ENCODE peak calls at places on chromosomes 6 and 20, in four cellular contexts. One of them, this sample, is unnamed. For H3K36me3, the result is how much of the 10 kb centered on the place peaks cover.

GRCh38 chr6:41182069-41183034 is 18.6 kb downstream of the TREML2 start:
- DNase-seq in heart left ventricle: no peak
- DNase-seq in ascending aorta: no peak
- DNase-seq in endothelial cell of umbilical vein: peak
- DNase-seq in this sample: peak

GRCh38 chr6:155195903-155196302 is 67.9 kb upstream of the CLDN20 start:
- DNase-seq in endothelial cell of umbilical vein: no peak
- DNase-seq in ascending aorta: no peak
- DNase-seq in heart left ventricle: no peak
- DNase-seq in this sample: no peak

GRCh38 chr20:50762435-50763201 is 31.2 kb downstream of the PARD6B start:
- DNase-seq in ascending aorta: peak
- DNase-seq in heart left ventricle: peak
- DNase-seq in endothelial cell of umbilical vein: no peak
- DNase-seq in this sample: peak

GRCh38 chr6:136435096-136435495 is 115.1 kb downstream of the MAP7 start:
- DNase-seq in heart left ventricle: no peak
- DNase-seq in endothelial cell of umbilical vein: no peak
- DNase-seq in ascending aorta: no peak
- DNase-seq in this sample: no peak

GRCh38 chr20:47007826-47008655 is 113.4 kb downstream of the EYA2 start:
- DNase-seq in heart left ventricle: no peak
- DNase-seq in ascending aorta: no peak
- DNase-seq in endothelial cell of umbilical vein: no peak
- DNase-seq in this sample: no peak

GRCh38 chr6:8229913-8230312 is 127.6 kb upstream of the EEF1E1 start:
- DNase-seq in ascending aorta: no peak
- DNase-seq in endothelial cell of umbilical vein: no peak
- DNase-seq in heart left ventricle: no peak
- DNase-seq in this sample: no peak

GRCh38 chr6:126148853-126149252 is 162.5 kb downstream of the TRMT11 start:
- DNase-seq in endothelial cell of umbilical vein: no peak
- DNase-seq in ascending aorta: no peak
- DNase-seq in heart left ventricle: no peak
- DNase-seq in this sample: no peak

GRCh38 chr6:53529324-53530036 is 15.4 kb downstream of the GCLC start:
- DNase-seq in endothelial cell of umbilical vein: no peak
- DNase-seq in heart left ventricle: no peak
- DNase-seq in ascending aorta: no peak
- DNase-seq in this sample: no peak

GRCh38 chr6:116954938-116955337 is 77.9 kb downstream of the RFX6 start:
- DNase-seq in endothelial cell of umbilical vein: no peak
- DNase-seq in ascending aorta: no peak
- DNase-seq in heart left ventricle: no peak
- DNase-seq in this sample: no peak

GRCh38 chr6:147161974-147162495 is 42.2 kb upstream of the STXBP5 start:
- DNase-seq in ascending aorta: no peak
- DNase-seq in heart left ventricle: no peak
- DNase-seq in endothelial cell of umbilical vein: peak
- DNase-seq in this sample: no peak

GRCh38 chr20:47454298-47455132 is 47.2 kb upstream of the NCOA3 start:
- DNase-seq in endothelial cell of umbilical vein: no peak
- DNase-seq in ascending aorta: no peak
- DNase-seq in heart left ventricle: no peak
- DNase-seq in this sample: no peak

GRCh38 chr20:45779011-45779915 is 12.4 kb downstream of the WFDC3 start:
- DNase-seq in heart left ventricle: peak
- DNase-seq in endothelial cell of umbilical vein: peak
- DNase-seq in ascending aorta: peak
- DNase-seq in this sample: peak

DNA sequence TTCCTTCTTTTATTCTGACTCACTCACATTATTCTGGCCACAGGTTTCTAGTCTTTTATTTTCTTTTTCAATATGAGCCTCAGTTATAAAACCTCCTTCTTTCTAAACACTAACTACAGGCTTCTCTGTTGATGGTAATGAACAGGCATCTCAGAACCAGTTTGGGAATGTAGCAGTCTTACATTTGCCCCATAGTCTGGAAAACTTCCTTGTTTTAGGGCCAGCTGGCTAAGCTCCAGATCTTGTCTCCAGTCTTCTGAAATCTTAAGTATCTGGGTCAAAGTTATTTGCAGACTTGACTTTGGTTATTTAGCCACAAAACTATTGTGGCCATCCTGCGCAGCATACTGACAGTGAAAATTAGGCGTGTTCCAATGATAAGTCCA is 97.1 kb upstream of the MAN1A1 start:
- DNase-seq in heart left ventricle: peak
- DNase-seq in endothelial cell of umbilical vein: no peak
- DNase-seq in ascending aorta: peak
- DNase-seq in this sample: peak
- H3K27ac ChIP-seq in heart left ventricle: no peak
- H3K27ac ChIP-seq in endothelial cell of umbilical vein: no peak
- H3K27ac ChIP-seq in ascending aorta: peak
- H3K27ac ChIP-seq in this sample: no peak

GRCh38 chr20:62332989-62333819 is 30.4 kb downstream of the ADRM1 start:
- DNase-seq in ascending aorta: no peak
- DNase-seq in endothelial cell of umbilical vein: no peak
- DNase-seq in heart left ventricle: no peak
- DNase-seq in this sample: no peak
- H3K36me3 ChIP-seq in ascending aorta: half or more
- H3K36me3 ChIP-seq in endothelial cell of umbilical vein: under half
- H3K36me3 ChIP-seq in heart left ventricle: half or more
- H3K36me3 ChIP-seq in this sample: half or more

DNA sequence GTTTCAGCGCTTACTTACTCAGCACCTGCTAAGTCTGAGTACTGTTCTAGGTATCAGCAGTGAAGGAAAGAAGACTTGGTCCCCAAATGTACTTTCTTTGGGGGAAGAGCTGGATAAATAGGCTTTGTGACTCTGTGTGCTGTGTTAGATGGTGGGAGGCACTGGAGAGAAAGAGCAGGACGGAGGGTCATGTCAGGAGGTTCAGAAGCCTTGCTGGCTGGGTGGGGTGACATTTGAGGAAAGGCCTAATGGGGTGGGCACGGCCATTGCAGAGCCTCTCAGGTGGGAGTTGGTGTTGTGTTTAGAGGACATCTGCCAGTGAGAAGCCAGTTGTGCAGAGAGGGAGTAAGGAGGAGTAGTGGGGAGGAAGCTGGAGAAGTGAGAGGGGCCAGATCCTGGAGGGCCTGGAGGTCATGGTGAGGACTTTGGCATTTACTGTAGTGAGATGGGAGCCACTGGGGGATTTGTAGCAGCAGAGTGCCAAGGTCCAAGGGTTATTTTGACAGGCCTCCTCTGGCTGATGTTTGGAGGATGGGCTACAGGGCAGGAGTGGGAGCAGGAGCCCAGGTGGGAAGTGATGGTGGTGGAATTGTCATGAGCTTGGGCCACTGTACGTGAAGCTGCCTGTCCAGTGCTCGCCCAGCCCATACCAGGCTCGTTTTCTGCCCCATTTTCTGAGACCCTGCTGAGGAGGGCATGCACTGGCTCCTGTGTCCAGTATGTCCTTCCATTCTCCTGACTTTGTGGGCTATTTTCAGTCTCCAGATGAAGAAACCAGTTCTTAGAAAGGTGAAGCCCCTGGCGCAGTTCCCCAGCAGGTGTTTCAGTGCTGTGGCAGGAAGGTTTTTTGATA is 886 bp downstream of the SDCBP2 start:
- DNase-seq in endothelial cell of umbilical vein: no peak
- DNase-seq in heart left ventricle: no peak
- DNase-seq in ascending aorta: peak
- DNase-seq in this sample: peak
- H3K27ac ChIP-seq in endothelial cell of umbilical vein: peak
- H3K27ac ChIP-seq in heart left ventricle: peak
- H3K27ac ChIP-seq in ascending aorta: peak
- H3K27ac ChIP-seq in this sample: peak

GRCh38 chr6:63635563-63636515 is at the start of gene PHF3:
- DNase-seq in endothelial cell of umbilical vein: peak
- DNase-seq in ascending aorta: peak
- DNase-seq in heart left ventricle: peak
- DNase-seq in this sample: peak
- H3K36me3 ChIP-seq in endothelial cell of umbilical vein: under half
- H3K36me3 ChIP-seq in ascending aorta: under half
- H3K36me3 ChIP-seq in heart left ventricle: under half
- H3K36me3 ChIP-seq in this sample: under half

DNA sequence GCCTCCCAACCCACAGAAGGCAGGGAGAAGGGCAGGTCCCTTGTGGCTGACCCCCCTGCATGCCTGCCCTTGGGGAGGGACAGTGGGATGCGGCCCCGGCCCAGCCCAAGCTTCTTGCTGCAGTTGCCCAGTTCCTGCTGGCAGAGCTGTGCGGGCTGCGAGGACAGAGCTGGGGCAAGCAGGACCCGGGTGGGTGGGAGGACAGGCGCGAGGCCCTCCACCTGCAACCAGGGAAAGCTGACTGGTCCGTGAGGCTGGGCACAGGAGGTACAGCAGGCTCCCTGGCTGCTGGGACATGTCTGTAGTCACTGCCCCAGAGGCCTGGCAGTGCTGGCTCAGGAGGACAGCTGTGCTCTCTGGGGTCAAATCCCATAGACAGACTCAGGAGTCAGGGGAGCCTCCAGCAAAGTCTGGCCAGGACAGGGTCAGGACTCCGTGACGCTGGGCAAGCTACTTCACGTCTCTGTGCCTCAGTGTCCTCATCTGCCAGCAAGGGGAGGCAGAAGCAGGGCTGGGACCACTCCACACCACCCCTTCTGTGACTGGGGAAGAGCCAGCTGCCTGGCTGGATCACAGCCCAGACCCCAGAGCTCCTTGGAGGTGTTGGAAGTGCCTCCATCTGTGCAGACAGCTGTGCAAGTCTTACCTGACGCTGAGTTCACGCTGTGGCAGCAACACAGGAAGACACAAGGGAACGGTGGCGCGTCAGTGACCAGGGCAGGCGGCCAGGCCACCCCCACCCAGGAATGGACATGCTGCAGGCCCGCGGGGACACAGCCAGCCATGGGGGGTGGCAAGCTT is 13.0 kb downstream of the UCKL1 start:
- DNase-seq in ascending aorta: peak
- DNase-seq in endothelial cell of umbilical vein: no peak
- DNase-seq in heart left ventricle: peak
- DNase-seq in this sample: no peak
- H3K27ac ChIP-seq in ascending aorta: peak
- H3K27ac ChIP-seq in endothelial cell of umbilical vein: no peak
- H3K27ac ChIP-seq in heart left ventricle: peak
- H3K27ac ChIP-seq in this sample: peak

GRCh38 chr6:34239893-34240292 is 3.2 kb downstream of the HMGA1 start:
- DNase-seq in heart left ventricle: no peak
- DNase-seq in ascending aorta: no peak
- DNase-seq in endothelial cell of umbilical vein: no peak
- DNase-seq in this sample: no peak

GRCh38 chr6:34237722-34238506 is 1.2 kb downstream of the HMGA1 start:
- DNase-seq in heart left ventricle: no peak
- DNase-seq in ascending aorta: peak
- DNase-seq in endothelial cell of umbilical vein: no peak
- DNase-seq in this sample: no peak

GRCh38 chr6:34240329-34241248 is 3.9 kb downstream of the HMGA1 start:
- DNase-seq in heart left ventricle: no peak
- DNase-seq in ascending aorta: peak
- DNase-seq in endothelial cell of umbilical vein: no peak
- DNase-seq in this sample: no peak

GRCh38 chr6:34238507-34239239 is 2.0 kb downstream of the HMGA1 start:
- DNase-seq in heart left ventricle: no peak
- DNase-seq in endothelial cell of umbilical vein: no peak
- DNase-seq in ascending aorta: peak
- DNase-seq in this sample: no peak

DNA sequence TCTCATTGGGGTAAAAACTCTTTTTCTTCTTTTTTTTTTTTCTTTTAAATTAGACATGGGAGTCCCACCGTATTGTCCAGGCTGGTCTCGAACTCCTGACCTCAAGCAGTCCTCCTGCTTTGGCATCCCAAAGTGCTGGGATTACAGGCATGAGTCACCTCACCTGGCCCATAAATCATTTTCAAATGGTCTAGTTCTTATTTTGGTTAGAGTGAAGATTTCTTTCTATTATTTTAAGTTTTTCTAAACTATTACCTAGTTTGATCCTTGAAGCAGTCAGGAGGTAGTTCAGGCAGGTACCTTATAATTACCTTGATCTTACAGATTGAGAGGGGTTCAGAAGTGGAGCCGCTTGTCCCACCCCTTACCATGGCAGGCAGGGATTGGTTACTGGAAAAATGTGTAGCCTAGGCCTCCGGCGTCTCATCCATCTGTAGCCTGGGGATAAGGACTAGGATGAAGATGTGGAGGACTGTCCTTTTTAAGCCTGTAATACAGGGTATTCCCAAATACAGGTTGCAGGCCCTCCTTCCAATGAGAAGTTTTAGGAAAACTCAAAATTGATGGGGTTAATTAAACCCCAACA is 2.7 kb downstream of the HMGA1 start:
- DNase-seq in heart left ventricle: no peak
- DNase-seq in endothelial cell of umbilical vein: no peak
- DNase-seq in ascending aorta: peak
- DNase-seq in this sample: no peak
- H3K36me3 ChIP-seq in heart left ventricle: under half
- H3K36me3 ChIP-seq in endothelial cell of umbilical vein: under half
- H3K36me3 ChIP-seq in ascending aorta: under half
- H3K36me3 ChIP-seq in this sample: under half

GRCh38 chr6:108675226-108676160 is 114.8 kb downstream of the FOXO3 start:
- DNase-seq in ascending aorta: no peak
- DNase-seq in heart left ventricle: no peak
- DNase-seq in endothelial cell of umbilical vein: no peak
- DNase-seq in this sample: no peak
- H3K27ac ChIP-seq in ascending aorta: peak
- H3K27ac ChIP-seq in heart left ventricle: no peak
- H3K27ac ChIP-seq in endothelial cell of umbilical vein: no peak
- H3K27ac ChIP-seq in this sample: peak

GRCh38 chr6:159996087-159996622 is 27.3 kb downstream of the IGF2R start:
- DNase-seq in heart left ventricle: no peak
- DNase-seq in ascending aorta: no peak
- DNase-seq in endothelial cell of umbilical vein: no peak
- DNase-seq in this sample: no peak
- H3K36me3 ChIP-seq in heart left ventricle: under half
- H3K36me3 ChIP-seq in ascending aorta: under half
- H3K36me3 ChIP-seq in endothelial cell of umbilical vein: under half
- H3K36me3 ChIP-seq in this sample: under half